ENCODE peak calls at places on chromosomes 6 and 20, in seven cellular contexts. H, Z, S, V, N, I and W are unnamed samples.

GRCh38 chr6:121335111-121336008 is 1.1 kb upstream of the TBC1D32 start:
- DNase-seq in H (no peak), Z (no peak), S (no peak), V (no peak), N (peak), I (no peak), W (peak)

GRCh38 chr6:134057478-134057877 is 5.1 kb upstream of the SLC2A12 start:
- DNase-seq in H (no peak), Z (no peak), S (no peak), V (no peak), N (no peak), I (no peak), W (no peak)

GRCh38 chr20:58550661-58551060 is 35.5 kb upstream of the APCDD1L start:
- DNase-seq in H (peak), Z (peak), S (peak), V (no peak), N (peak), I (peak), W (peak)

GRCh38 chr6:17015551-17016381 is 86.1 kb upstream of the STMND1 start:
- DNase-seq in H (no peak), Z (no peak), S (peak), V (no peak), N (no peak), I (peak), W (peak)

GRCh38 chr20:50224553-50225255 is 34.1 kb downstream of the CEBPB start:
- DNase-seq in H (peak), Z (peak), S (peak), V (peak), N (peak), I (peak), W (peak)

GRCh38 chr6:117451607-117452164 is 25.9 kb upstream of the ROS1 start:
- DNase-seq in H (no peak), Z (peak), S (no peak), V (no peak), N (no peak), I (no peak), W (peak)

GRCh38 chr20:15882553-15882952 is 690.7 kb downstream of the KIF16B start:
- DNase-seq in H (no peak), Z (no peak), S (no peak), V (no peak), N (no peak), I (no peak), W (no peak)

GRCh38 chr6:136566007-136566487 is 15.8 kb upstream of the MAP7 start:
- DNase-seq in H (no peak), Z (no peak), S (peak), V (no peak), N (no peak), I (no peak), W (no peak)

GRCh38 chr6:85116475-85116874 is 333.4 kb upstream of the NT5E start:
- DNase-seq in H (no peak), Z (no peak), S (no peak), V (no peak), N (no peak), I (no peak), W (no peak)

GRCh38 chr6:39195792-39196385 is 33.4 kb downstream of the KCNK5 start:
- DNase-seq in H (no peak), Z (no peak), S (no peak), V (no peak), N (no peak), I (no peak), W (no peak)

GRCh38 chr6:137973201-137973600 is 106.1 kb downstream of the TNFAIP3 start:
- DNase-seq in H (no peak), Z (no peak), S (peak), V (no peak), N (no peak), I (no peak), W (peak)

GRCh38 chr20:9903048-9903651 is 64.3 kb upstream of the PAK5 start:
- DNase-seq in H (no peak), Z (no peak), S (peak), V (no peak), N (no peak), I (no peak), W (no peak)
- TF ChIP-seq CTCF in H (peak), Z (peak), S (peak), V (no peak), N (peak), I (no peak), W (peak)

GRCh38 chr6:30769088-30769852 is 24.9 kb upstream of the IER3 start:
- DNase-seq in H (peak), Z (peak), S (peak), V (peak), N (peak), I (no peak), W (peak)
- H3K4me3 ChIP-seq in H (peak), Z (peak), S (no peak), V (no peak), N (no peak), I (no peak), W (peak)

GRCh38 chr20:57398901-57399535 is 7.8 kb downstream of the RBM38 start:
- DNase-seq in H (no peak), Z (no peak), S (no peak), V (no peak), N (no peak), I (no peak), W (no peak)

GRCh38 chr20:57400821-57401564 is 9.8 kb downstream of the RBM38 start:
- DNase-seq in H (no peak), Z (no peak), S (no peak), V (no peak), N (no peak), I (no peak), W (no peak)

GRCh38 chr20:57399587-57400261 is 8.5 kb downstream of the RBM38 start:
- DNase-seq in H (no peak), Z (peak), S (peak), V (no peak), N (no peak), I (no peak), W (no peak)

GRCh38 chr20:57401565-57401918 is 10.3 kb downstream of the RBM38 start:
- DNase-seq in H (no peak), Z (no peak), S (no peak), V (no peak), N (no peak), I (no peak), W (no peak)

GRCh38 chr20:57400262-57400701 is 9.1 kb downstream of the RBM38 start:
- DNase-seq in H (no peak), Z (no peak), S (no peak), V (no peak), N (no peak), I (no peak), W (no peak)
- TF ChIP-seq CTCF in H (no peak), Z (no peak), S (peak), V (no peak), N (no peak), I (no peak), W (no peak)

DNA sequence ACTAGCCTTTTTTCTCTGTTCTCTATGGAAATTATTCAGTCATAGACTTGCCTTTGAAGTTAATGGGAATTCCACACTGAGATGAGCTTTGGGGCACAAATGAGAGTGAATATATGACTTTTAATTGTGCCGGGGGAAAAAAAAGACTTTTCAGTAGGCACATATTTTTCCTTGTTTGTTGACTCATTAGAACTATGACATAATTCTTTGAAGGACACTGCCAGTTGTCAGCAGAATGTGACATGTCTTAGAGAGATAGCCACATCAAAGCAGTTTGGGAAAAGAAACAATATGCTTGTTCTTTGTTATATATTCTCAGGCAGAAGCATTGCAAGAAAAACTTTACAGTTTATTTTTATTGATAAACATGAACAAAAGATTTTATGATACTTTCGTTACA is 138.3 kb downstream of the COL9A1 start:
- DNase-seq in H (no peak), Z (no peak), S (no peak), V (no peak), N (no peak), I (no peak), W (no peak)
- H3K4me3 ChIP-seq in H (no peak), Z (no peak), S (no peak), V (no peak), N (no peak), I (no peak), W (no peak)

GRCh38 chr6:7106215-7106751 is 1.5 kb upstream of the RREB1 start:
- DNase-seq in H (no peak), Z (peak), S (peak), V (no peak), N (no peak), I (no peak), W (peak)

GRCh38 chr6:7108196-7108963 is 619 bp downstream of the RREB1 start:
- DNase-seq in H (no peak), Z (peak), S (peak), V (peak), N (peak), I (peak), W (peak)

GRCh38 chr6:7104752-7105151 is 3.0 kb upstream of the RREB1 start:
- DNase-seq in H (no peak), Z (no peak), S (no peak), V (no peak), N (no peak), I (no peak), W (no peak)

GRCh38 chr6:7107578-7108195 is at the start of gene RREB1:
- DNase-seq in H (no peak), Z (peak), S (peak), V (peak), N (peak), I (peak), W (peak)

GRCh38 chr6:7106752-7107577 is 796 bp upstream of the RREB1 start:
- DNase-seq in H (no peak), Z (peak), S (peak), V (peak), N (no peak), I (peak), W (peak)
- TF ChIP-seq CTCF in H (peak), Z (no peak), S (peak), V (peak), N (no peak), I (no peak), W (peak)